ENCODE peak calls at places on chromosome 21, in six cellular contexts. T is colonic mucosa, A is fibroblast of lung, K is ascending aorta, N is GM10248, W is GM23338. V is an unnamed sample.

GRCh38 chr21:15066231-15066577 is 1.4 kb upstream of the NRIP1 start:
- DNase-seq in W (no peak), T (no peak), K (no peak), N (no peak), A (peak; percentile 30), V (no peak)

GRCh38 chr21:17742181-17742580 is 77.0 kb downstream of the C21orf91 start:
- DNase-seq in N (no peak), T (no peak), K (no peak), W (no peak), A (no peak), V (peak; percentile 11)

GRCh38 chr21:40699366-40699765 is 147.6 kb downstream of the DSCAM start:
- DNase-seq in N (no peak), A (no peak), W (no peak), T (no peak), K (no peak), V (no peak)

GRCh38 chr21:45542667-45543370 is 579 bp upstream of the SLC19A1 start:
- DNase-seq in T (peak; percentile 30), A (no peak), K (no peak), W (peak; percentile 59), N (no peak), V (no peak)

GRCh38 chr21:38487906-38488639 is 10.2 kb downstream of the ERG start:
- DNase-seq in W (no peak), N (no peak), T (peak; percentile 51), A (no peak), K (no peak), V (no peak)

GRCh38 chr21:16587141-16587570 is 857.4 kb downstream of the USP25 start:
- DNase-seq in W (peak; percentile 32), N (no peak), A (peak; percentile 77), T (peak; percentile 59), K (peak; percentile 10), V (peak; percentile 45)

GRCh38 chr21:16302851-16303282 is 573.1 kb downstream of the USP25 start:
- DNase-seq in A (no peak), N (no peak), T (no peak), K (no peak), W (no peak), V (no peak)

GRCh38 chr21:43339668-43340067 is 87.3 kb downstream of the SIK1 start:
- DNase-seq in N (no peak), T (no peak), W (no peak), K (no peak), A (no peak), V (no peak)

GRCh38 chr21:46005081-46005480 is 23.5 kb downstream of the COL6A1 start:
- DNase-seq in K (no peak), W (no peak), T (peak; percentile 15), N (no peak), A (no peak), V (no peak)

GRCh38 chr21:37119421-37120218 is 46.6 kb downstream of the TTC3 start:
- DNase-seq in T (no peak), N (no peak), K (no peak), W (peak; percentile 72), A (no peak), V (no peak)

GRCh38 chr21:32578107-32578691 is 7.1 kb downstream of the TCP10L start:
- DNase-seq in K (no peak), W (peak; percentile 80), A (no peak), N (no peak), T (peak; percentile 36), V (peak; percentile 19)
- TF ChIP-seq CTCF in K (no peak), W (peak; percentile 86), A (no peak), N (peak; percentile 17), T (no peak), V (no peak)

GRCh38 chr21:19328954-19329353 is 925.4 kb upstream of the TMPRSS15 start:
- DNase-seq in N (no peak), A (no peak), W (no peak), K (no peak), T (no peak), V (no peak)
- TF ChIP-seq CTCF in N (no peak), A (no peak), W (no peak), K (no peak), T (no peak), V (no peak)

DNA sequence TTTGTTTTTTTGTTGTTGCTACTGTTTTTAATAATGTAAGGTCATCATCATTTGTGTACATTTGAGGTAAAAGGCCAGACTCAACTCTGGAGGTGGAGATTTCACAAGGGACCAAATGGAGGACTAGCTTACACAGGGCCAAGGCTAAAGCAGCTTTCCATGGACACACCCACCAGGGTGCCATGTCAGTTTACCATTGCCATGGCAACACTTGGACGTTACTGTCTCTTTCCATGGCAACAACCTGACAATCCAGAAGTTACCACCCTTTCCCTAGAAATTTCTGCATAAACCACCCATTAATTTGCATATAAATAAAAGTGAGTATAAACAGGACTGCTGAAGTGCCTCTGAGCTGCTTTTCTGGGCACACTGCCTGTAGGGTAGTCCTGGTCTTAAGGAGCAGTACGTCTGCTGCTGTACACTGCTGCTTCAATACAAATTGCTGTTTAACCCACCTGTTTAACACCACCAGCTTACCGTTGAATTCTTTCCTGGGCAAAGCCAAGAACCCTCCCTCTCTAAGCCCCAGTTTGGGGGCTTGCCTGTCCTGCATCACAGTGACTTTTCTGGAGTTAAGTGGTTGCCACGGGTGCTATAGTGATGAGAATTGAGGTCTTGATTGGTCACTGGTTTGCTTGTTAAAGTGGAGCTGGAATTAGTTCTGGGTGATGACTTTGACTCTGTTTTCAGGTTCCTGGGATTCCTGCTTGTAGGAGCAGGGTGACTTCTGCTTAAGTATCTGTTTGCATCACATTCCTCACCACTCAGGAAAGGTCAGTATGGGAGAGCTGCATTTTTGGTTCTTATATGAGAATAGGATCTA is 83.3 kb downstream of the CLDN17 start:
- DNase-seq in T (no peak), N (no peak), W (peak; percentile 87), K (no peak), A (no peak), V (no peak)
- TF ChIP-seq CTCF in T (no peak), N (no peak), W (no peak), K (no peak), A (no peak), V (no peak)

GRCh38 chr21:34858559-34858958 is 189.8 kb downstream of the CLIC6 start:
- DNase-seq in N (no peak), A (no peak), T (no peak), K (no peak), W (no peak), V (no peak)

GRCh38 chr21:34864370-34865209 is 184.5 kb downstream of the RUNX1 start:
- DNase-seq in W (no peak), N (no peak), A (no peak), T (no peak), K (no peak), V (no peak)

GRCh38 chr21:34862951-34863350 is 186.2 kb downstream of the RUNX1 start:
- DNase-seq in T (no peak), A (no peak), N (no peak), W (no peak), K (no peak), V (no peak)

GRCh38 chr21:34859976-34860653 is 189.0 kb downstream of the RUNX1 start:
- DNase-seq in A (no peak), N (no peak), T (no peak), K (no peak), W (no peak), V (no peak)

DNA sequence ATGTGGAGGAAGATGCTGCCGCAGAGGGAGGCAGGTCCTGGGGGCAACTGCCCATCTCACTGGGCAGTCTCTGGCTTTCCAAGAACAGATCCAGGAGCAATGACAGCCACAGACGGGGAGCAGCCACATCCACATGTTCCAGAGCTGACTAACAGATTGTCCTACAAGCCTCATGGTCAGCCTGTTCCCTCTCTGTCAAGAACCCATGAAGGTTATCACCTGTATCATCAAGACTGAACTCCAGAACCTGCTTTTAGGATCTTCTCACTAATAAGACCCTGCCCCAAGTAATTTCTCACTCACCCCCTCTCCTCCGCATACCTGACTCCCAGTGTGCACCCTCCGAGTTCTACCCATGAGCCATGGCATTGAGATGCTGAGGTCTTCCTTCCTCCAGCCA is 187.8 kb downstream of the RUNX1 start:
- DNase-seq in A (no peak), W (no peak), N (no peak), T (no peak), K (no peak), V (no peak)
- TF ChIP-seq CTCF in A (no peak), W (no peak), N (no peak), T (no peak), K (no peak), V (no peak)

DNA sequence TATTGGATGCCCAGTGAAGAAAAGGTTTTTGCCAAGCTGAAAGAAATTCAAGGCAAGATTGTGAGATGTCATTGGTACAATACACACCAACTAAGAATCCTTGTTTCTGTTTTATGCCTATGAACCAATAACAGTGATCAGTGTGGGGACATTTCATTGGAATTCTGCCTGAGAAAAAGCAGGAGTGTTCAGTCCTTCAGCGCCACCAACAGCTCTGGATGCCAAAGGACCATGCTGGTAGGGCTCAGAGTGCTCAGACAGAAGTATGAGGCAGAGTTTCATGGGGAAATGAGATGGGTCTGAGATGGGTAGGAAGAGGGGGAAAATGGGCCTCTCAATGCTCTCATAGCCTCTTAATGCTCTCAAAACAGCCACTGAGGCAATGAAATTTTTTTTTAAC is 56.5 kb downstream of the GABPA start:
- DNase-seq in T (no peak), W (peak; percentile 27), N (no peak), K (no peak), A (no peak), V (no peak)
- TF ChIP-seq CTCF in T (no peak), W (peak; percentile 23), N (no peak), K (no peak), A (no peak), V (no peak)

GRCh38 chr21:31518580-31518979 is 140.9 kb upstream of the SOD1 start:
- DNase-seq in K (no peak), T (no peak), W (no peak), N (no peak), A (no peak), V (no peak)

GRCh38 chr21:31511258-31511657 is 148.2 kb upstream of the SOD1 start:
- DNase-seq in T (no peak), W (no peak), A (no peak), N (no peak), K (no peak), V (no peak)

GRCh38 chr21:31517664-31518402 is 141.7 kb upstream of the SOD1 start:
- DNase-seq in K (no peak), N (no peak), A (no peak), T (no peak), W (no peak), V (no peak)

GRCh38 chr21:31515253-31515652 is 144.2 kb upstream of the SOD1 start:
- DNase-seq in N (no peak), A (no peak), W (no peak), K (no peak), T (no peak), V (no peak)

DNA sequence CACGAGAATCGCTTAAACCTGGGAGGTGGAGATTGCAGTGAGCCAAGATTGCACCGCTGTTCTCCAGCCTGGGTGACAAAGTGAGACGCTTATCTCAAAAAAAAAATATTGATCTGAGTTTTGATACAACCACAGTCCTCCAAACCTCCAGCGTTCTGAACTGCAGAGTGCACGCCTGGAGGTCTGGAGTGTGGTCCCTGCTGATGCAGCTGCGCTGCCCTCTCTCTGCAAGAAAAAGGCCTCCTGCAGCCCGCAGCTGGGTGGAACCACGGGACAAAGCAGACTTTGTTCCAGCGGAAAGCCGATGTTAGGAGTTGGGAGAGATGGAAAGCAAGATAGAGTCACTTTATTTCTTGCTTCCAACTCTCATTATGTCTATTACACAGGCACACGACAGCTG is 144.9 kb upstream of the SOD1 start:
- DNase-seq in K (no peak), A (no peak), W (peak; percentile 66), N (no peak), T (no peak), V (peak; percentile 34)
- TF ChIP-seq CTCF in K (no peak), A (no peak), W (no peak), N (no peak), T (no peak), V (no peak)